ENCODE peak calls at places on chromosomes 13 and 19, in ten cellular contexts. One of them, this sample, is unnamed.

GRCh38 chr19:8233370-8233769 is 24.2 kb downstream of the CERS4 start:
- DNase-seq in dorsolateral prefrontal cortex: no peak
- DNase-seq in neural progenitor cell: no peak
- DNase-seq in AG04450: no peak
- DNase-seq in endodermal cell: no peak
- DNase-seq in psoas muscle: no peak
- DNase-seq in hepatocyte: no peak
- DNase-seq in ascending aorta: no peak
- DNase-seq in cardiac muscle cell: no peak
- DNase-seq in lower lobe of right lung: no peak
- DNase-seq in this sample: peak

GRCh38 chr19:53091413-53091812 is 11.8 kb downstream of the ZNF160 start:
- DNase-seq in cardiac muscle cell: no peak
- DNase-seq in endodermal cell: peak
- DNase-seq in neural progenitor cell: peak
- DNase-seq in hepatocyte: no peak
- DNase-seq in psoas muscle: no peak
- DNase-seq in ascending aorta: no peak
- DNase-seq in lower lobe of right lung: no peak
- DNase-seq in dorsolateral prefrontal cortex: no peak
- DNase-seq in AG04450: no peak
- DNase-seq in this sample: no peak

GRCh38 chr19:2524840-2525723 is 49.2 kb downstream of the GADD45B start:
- DNase-seq in psoas muscle: peak
- DNase-seq in endodermal cell: peak
- DNase-seq in dorsolateral prefrontal cortex: peak
- DNase-seq in lower lobe of right lung: no peak
- DNase-seq in AG04450: no peak
- DNase-seq in cardiac muscle cell: peak
- DNase-seq in ascending aorta: peak
- DNase-seq in neural progenitor cell: no peak
- DNase-seq in hepatocyte: peak
- DNase-seq in this sample: peak

GRCh38 chr19:4319067-4319718 is 14.8 kb downstream of the FSD1 start:
- DNase-seq in dorsolateral prefrontal cortex: no peak
- DNase-seq in hepatocyte: no peak
- DNase-seq in lower lobe of right lung: no peak
- DNase-seq in AG04450: no peak
- DNase-seq in neural progenitor cell: no peak
- DNase-seq in psoas muscle: no peak
- DNase-seq in ascending aorta: no peak
- DNase-seq in endodermal cell: no peak
- DNase-seq in cardiac muscle cell: no peak
- DNase-seq in this sample: peak

GRCh38 chr13:25046985-25047660 is 48.8 kb upstream of the PABPC3 start:
- DNase-seq in hepatocyte: peak
- DNase-seq in neural progenitor cell: peak
- DNase-seq in lower lobe of right lung: no peak
- DNase-seq in endodermal cell: peak
- DNase-seq in psoas muscle: no peak
- DNase-seq in ascending aorta: no peak
- DNase-seq in dorsolateral prefrontal cortex: peak
- DNase-seq in cardiac muscle cell: peak
- DNase-seq in AG04450: peak
- DNase-seq in this sample: peak

GRCh38 chr19:42286349-42287016 is 15.4 kb upstream of the PRR19 start:
- DNase-seq in neural progenitor cell: no peak
- DNase-seq in endodermal cell: peak
- DNase-seq in AG04450: no peak
- DNase-seq in lower lobe of right lung: no peak
- DNase-seq in cardiac muscle cell: peak
- DNase-seq in dorsolateral prefrontal cortex: no peak
- DNase-seq in ascending aorta: no peak
- DNase-seq in psoas muscle: no peak
- DNase-seq in hepatocyte: peak
- DNase-seq in this sample: peak

GRCh38 chr13:75621147-75621546 is 15.0 kb upstream of the LMO7 start:
- DNase-seq in ascending aorta: no peak
- DNase-seq in neural progenitor cell: no peak
- DNase-seq in AG04450: peak
- DNase-seq in hepatocyte: no peak
- DNase-seq in lower lobe of right lung: no peak
- DNase-seq in psoas muscle: no peak
- DNase-seq in endodermal cell: no peak
- DNase-seq in dorsolateral prefrontal cortex: no peak
- DNase-seq in cardiac muscle cell: peak
- DNase-seq in this sample: no peak

GRCh38 chr19:45848922-45849321 is 14.0 kb downstream of the SYMPK start:
- DNase-seq in psoas muscle: no peak
- DNase-seq in AG04450: no peak
- DNase-seq in ascending aorta: no peak
- DNase-seq in cardiac muscle cell: peak
- DNase-seq in dorsolateral prefrontal cortex: no peak
- DNase-seq in endodermal cell: no peak
- DNase-seq in hepatocyte: no peak
- DNase-seq in lower lobe of right lung: no peak
- DNase-seq in neural progenitor cell: no peak
- DNase-seq in this sample: peak

GRCh38 chr13:94175076-94175475 is 304.4 kb downstream of the DCT start:
- DNase-seq in hepatocyte: no peak
- DNase-seq in neural progenitor cell: no peak
- DNase-seq in psoas muscle: no peak
- DNase-seq in AG04450: no peak
- DNase-seq in lower lobe of right lung: no peak
- DNase-seq in ascending aorta: no peak
- DNase-seq in dorsolateral prefrontal cortex: no peak
- DNase-seq in endodermal cell: no peak
- DNase-seq in cardiac muscle cell: no peak
- DNase-seq in this sample: no peak

GRCh38 chr19:1122972-1123363 is 19.2 kb downstream of the GPX4 start:
- DNase-seq in cardiac muscle cell: peak
- DNase-seq in dorsolateral prefrontal cortex: no peak
- DNase-seq in endodermal cell: peak
- DNase-seq in lower lobe of right lung: peak
- DNase-seq in hepatocyte: peak
- DNase-seq in psoas muscle: peak
- DNase-seq in AG04450: no peak
- DNase-seq in neural progenitor cell: peak
- DNase-seq in ascending aorta: no peak
- DNase-seq in this sample: peak

GRCh38 chr19:32599736-32600157 is 18.8 kb downstream of the PDCD5 start:
- DNase-seq in endodermal cell: peak
- DNase-seq in psoas muscle: no peak
- DNase-seq in ascending aorta: no peak
- DNase-seq in lower lobe of right lung: no peak
- DNase-seq in dorsolateral prefrontal cortex: no peak
- DNase-seq in hepatocyte: peak
- DNase-seq in cardiac muscle cell: peak
- DNase-seq in neural progenitor cell: peak
- DNase-seq in AG04450: peak
- DNase-seq in this sample: peak

GRCh38 chr13:64640002-64640401 is 2590.1 kb downstream of the PCDH9 start:
- DNase-seq in dorsolateral prefrontal cortex: no peak
- DNase-seq in neural progenitor cell: no peak
- DNase-seq in cardiac muscle cell: no peak
- DNase-seq in hepatocyte: no peak
- DNase-seq in lower lobe of right lung: no peak
- DNase-seq in psoas muscle: no peak
- DNase-seq in endodermal cell: no peak
- DNase-seq in AG04450: no peak
- DNase-seq in ascending aorta: no peak
- DNase-seq in this sample: no peak

GRCh38 chr13:44142540-44142867 is 231.1 kb upstream of the SERP2 start:
- DNase-seq in dorsolateral prefrontal cortex: no peak
- DNase-seq in ascending aorta: no peak
- DNase-seq in endodermal cell: no peak
- DNase-seq in lower lobe of right lung: no peak
- DNase-seq in psoas muscle: no peak
- DNase-seq in hepatocyte: peak
- DNase-seq in neural progenitor cell: no peak
- DNase-seq in cardiac muscle cell: no peak
- DNase-seq in AG04450: no peak
- DNase-seq in this sample: no peak

GRCh38 chr13:29266261-29266660 is 329.2 kb downstream of the SLC7A1 start:
- DNase-seq in neural progenitor cell: no peak
- DNase-seq in dorsolateral prefrontal cortex: no peak
- DNase-seq in hepatocyte: no peak
- DNase-seq in ascending aorta: no peak
- DNase-seq in AG04450: no peak
- DNase-seq in endodermal cell: no peak
- DNase-seq in lower lobe of right lung: no peak
- DNase-seq in cardiac muscle cell: no peak
- DNase-seq in psoas muscle: no peak
- DNase-seq in this sample: no peak
- TF ChIP-seq CTCF in neural progenitor cell: peak
- TF ChIP-seq CTCF in dorsolateral prefrontal cortex: no peak
- TF ChIP-seq CTCF in hepatocyte: no peak
- TF ChIP-seq CTCF in ascending aorta: no peak
- TF ChIP-seq CTCF in AG04450: no peak
- TF ChIP-seq CTCF in endodermal cell: peak
- TF ChIP-seq CTCF in lower lobe of right lung: no peak
- TF ChIP-seq CTCF in cardiac muscle cell: no peak
- TF ChIP-seq CTCF in psoas muscle: no peak
- TF ChIP-seq CTCF in this sample: no peak

GRCh38 chr19:41172297-41173164 is 20.5 kb upstream of the CYP2S1 start:
- DNase-seq in psoas muscle: no peak
- DNase-seq in AG04450: no peak
- DNase-seq in hepatocyte: peak
- DNase-seq in endodermal cell: peak
- DNase-seq in cardiac muscle cell: no peak
- DNase-seq in dorsolateral prefrontal cortex: no peak
- DNase-seq in ascending aorta: no peak
- DNase-seq in neural progenitor cell: no peak
- DNase-seq in lower lobe of right lung: peak
- DNase-seq in this sample: no peak

GRCh38 chr19:41174297-41174928 is 18.6 kb upstream of the CYP2S1 start:
- DNase-seq in endodermal cell: peak
- DNase-seq in neural progenitor cell: no peak
- DNase-seq in AG04450: no peak
- DNase-seq in ascending aorta: no peak
- DNase-seq in dorsolateral prefrontal cortex: no peak
- DNase-seq in lower lobe of right lung: no peak
- DNase-seq in hepatocyte: no peak
- DNase-seq in psoas muscle: no peak
- DNase-seq in cardiac muscle cell: no peak
- DNase-seq in this sample: no peak

DNA sequence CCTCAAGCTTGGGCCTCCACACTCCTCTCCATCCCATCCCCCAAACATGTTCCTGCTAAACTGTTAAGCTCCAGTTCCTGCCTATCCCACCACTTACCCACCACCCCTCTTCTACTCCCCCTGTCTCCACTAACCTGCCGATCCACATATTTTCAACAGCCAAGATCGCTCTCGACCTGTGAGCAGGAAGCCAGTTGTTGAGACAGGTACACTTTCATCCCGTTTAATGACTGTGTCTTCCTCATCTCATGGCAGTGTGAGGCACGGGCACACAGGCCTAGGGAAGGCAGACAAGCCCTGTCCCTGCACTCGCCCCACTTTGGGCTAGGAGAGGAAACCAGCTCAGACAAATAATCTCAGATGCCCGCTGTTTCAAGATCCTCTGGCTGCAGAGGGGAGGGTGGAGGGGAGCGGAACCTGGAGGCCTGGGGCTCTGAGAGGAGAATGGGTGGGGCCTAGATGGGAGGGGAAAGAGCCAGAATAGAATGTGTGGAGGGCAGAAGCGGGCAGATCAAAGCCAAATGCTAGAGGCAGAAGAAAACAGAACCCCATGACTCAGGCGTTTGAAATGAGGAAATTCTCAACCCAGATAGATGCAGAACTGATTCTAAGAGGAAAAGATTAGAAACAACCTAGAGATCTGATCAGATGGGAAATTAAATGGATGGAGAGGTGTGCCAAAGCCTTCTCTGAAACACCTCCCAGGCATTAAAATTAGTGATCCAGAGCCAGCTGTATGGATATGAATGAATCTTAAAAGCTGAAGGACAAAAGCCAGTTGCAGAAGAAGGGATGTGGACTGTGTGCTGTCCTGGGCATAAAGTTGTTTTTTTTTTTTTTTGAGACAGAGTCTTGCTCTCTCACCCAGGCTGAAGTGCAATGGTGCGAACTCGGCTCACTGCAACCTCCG is 16.9 kb upstream of the CYP2S1 start:
- DNase-seq in psoas muscle: no peak
- DNase-seq in cardiac muscle cell: peak
- DNase-seq in neural progenitor cell: peak
- DNase-seq in lower lobe of right lung: peak
- DNase-seq in endodermal cell: peak
- DNase-seq in ascending aorta: peak
- DNase-seq in hepatocyte: peak
- DNase-seq in AG04450: peak
- DNase-seq in dorsolateral prefrontal cortex: no peak
- DNase-seq in this sample: peak
- H3K27ac ChIP-seq in psoas muscle: no peak
- H3K27ac ChIP-seq in cardiac muscle cell: peak
- H3K27ac ChIP-seq in neural progenitor cell: no peak
- H3K27ac ChIP-seq in lower lobe of right lung: peak
- H3K27ac ChIP-seq in endodermal cell: no peak
- H3K27ac ChIP-seq in ascending aorta: no peak
- H3K27ac ChIP-seq in hepatocyte: peak
- H3K27ac ChIP-seq in AG04450: no peak
- H3K27ac ChIP-seq in dorsolateral prefrontal cortex: no peak
- H3K27ac ChIP-seq in this sample: no peak

DNA sequence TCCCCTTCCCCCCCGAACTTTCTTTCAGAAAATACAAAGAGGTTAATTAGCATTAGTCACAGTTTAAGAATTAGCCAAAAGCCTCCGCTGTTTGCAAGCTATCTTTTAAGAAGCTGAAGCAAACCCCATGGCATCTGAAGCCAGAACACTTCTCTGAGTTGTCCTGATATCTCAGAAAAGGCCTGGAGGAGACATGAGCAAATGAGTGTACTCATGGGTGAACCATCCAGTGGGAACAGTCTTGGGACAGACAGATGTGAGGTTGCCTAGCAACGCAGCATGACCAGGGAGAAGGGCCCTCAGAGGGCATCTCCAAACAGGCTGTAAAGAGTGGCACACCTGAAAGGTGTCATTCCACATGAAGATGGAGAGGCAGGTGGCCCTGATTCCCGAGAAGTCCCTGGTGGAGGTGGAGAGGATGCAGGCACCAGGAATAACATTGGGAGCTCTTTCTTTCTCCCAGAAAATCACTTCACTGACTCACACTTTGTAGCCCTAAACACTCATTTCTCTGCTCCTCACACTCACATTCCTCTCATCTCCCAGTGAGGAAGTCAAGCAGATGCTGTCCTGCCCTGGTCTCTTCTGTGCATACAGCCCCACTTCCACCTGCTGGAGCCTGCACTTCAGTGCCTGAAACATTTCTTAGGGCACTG is 87.0 kb upstream of the TSHZ3 start:
- DNase-seq in psoas muscle: no peak
- DNase-seq in dorsolateral prefrontal cortex: no peak
- DNase-seq in endodermal cell: no peak
- DNase-seq in AG04450: no peak
- DNase-seq in ascending aorta: no peak
- DNase-seq in cardiac muscle cell: peak
- DNase-seq in neural progenitor cell: no peak
- DNase-seq in hepatocyte: no peak
- DNase-seq in lower lobe of right lung: no peak
- DNase-seq in this sample: peak
- TF ChIP-seq CTCF in psoas muscle: no peak
- TF ChIP-seq CTCF in dorsolateral prefrontal cortex: no peak
- TF ChIP-seq CTCF in endodermal cell: no peak
- TF ChIP-seq CTCF in AG04450: no peak
- TF ChIP-seq CTCF in ascending aorta: no peak
- TF ChIP-seq CTCF in cardiac muscle cell: no peak
- TF ChIP-seq CTCF in neural progenitor cell: no peak
- TF ChIP-seq CTCF in hepatocyte: no peak
- TF ChIP-seq CTCF in lower lobe of right lung: no peak
- TF ChIP-seq CTCF in this sample: no peak

GRCh38 chr19:19297759-19298158 is 22.6 kb downstream of the SUGP1 start:
- DNase-seq in cardiac muscle cell: no peak
- DNase-seq in ascending aorta: no peak
- DNase-seq in neural progenitor cell: no peak
- DNase-seq in psoas muscle: no peak
- DNase-seq in lower lobe of right lung: no peak
- DNase-seq in hepatocyte: no peak
- DNase-seq in dorsolateral prefrontal cortex: no peak
- DNase-seq in AG04450: no peak
- DNase-seq in endodermal cell: no peak
- DNase-seq in this sample: no peak
- H3K27ac ChIP-seq in cardiac muscle cell: no peak
- H3K27ac ChIP-seq in ascending aorta: no peak
- H3K27ac ChIP-seq in neural progenitor cell: no peak
- H3K27ac ChIP-seq in psoas muscle: no peak
- H3K27ac ChIP-seq in lower lobe of right lung: no peak
- H3K27ac ChIP-seq in hepatocyte: no peak
- H3K27ac ChIP-seq in dorsolateral prefrontal cortex: no peak
- H3K27ac ChIP-seq in AG04450: no peak
- H3K27ac ChIP-seq in endodermal cell: no peak
- H3K27ac ChIP-seq in this sample: no peak

This sample was measured in osteoblast.